ENCODE peak calls at places on chromosomes 7 and 10, in six cellular contexts. Q, M, E, U, O and G are unnamed samples.
A peak's percentile ranks its signal among the peaks of the same experiment; 100 is the strongest.

GRCh38 chr10:132149917-132150316 is 36.8 kb upstream of the DPYSL4 start:
- DNase-seq in Q (no peak), M (no peak), E (no peak), U (no peak), O (no peak), G (no peak)

GRCh38 chr10:3111626-3112220 is 44.4 kb downstream of the PFKP start:
- DNase-seq in Q (no peak), M (peak; percentile 54), E (no peak), U (no peak), O (no peak), G (no peak)

GRCh38 chr7:5692845-5693278 is 88.6 kb downstream of the RNF216 start:
- DNase-seq in Q (no peak), M (no peak), E (peak; percentile 80), U (peak; percentile 89), O (no peak), G (no peak)

GRCh38 chr7:93823621-93824020 is 66.9 kb downstream of the TFPI2 start:
- DNase-seq in Q (no peak), M (no peak), E (peak; percentile 80), U (no peak), O (no peak), G (no peak)

GRCh38 chr10:29322918-29323317 is 34.0 kb downstream of the LYZL1 start:
- DNase-seq in Q (no peak), M (peak; percentile 32), E (no peak), U (no peak), O (no peak), G (no peak)

GRCh38 chr7:50418934-50419333 is 31.2 kb downstream of the FIGNL1 start:
- DNase-seq in Q (no peak), M (no peak), E (no peak), U (no peak), O (no peak), G (no peak)

GRCh38 chr10:97633921-97634320 is 621 bp upstream of the MORN4 start:
- DNase-seq in Q (peak; percentile 25), M (no peak), E (no peak), U (peak; percentile 20), O (no peak), G (no peak)

GRCh38 chr7:122380993-122381392 is 76.4 kb upstream of the FEZF1 start:
- DNase-seq in Q (no peak), M (no peak), E (no peak), U (no peak), O (no peak), G (no peak)

GRCh38 chr10:60536529-60537114 is 146.9 kb upstream of the ANK3 start:
- DNase-seq in Q (no peak), M (no peak), E (no peak), U (peak; percentile 98), O (no peak), G (no peak)

GRCh38 chr10:91571671-91572070 is 61.2 kb downstream of the PPP1R3C start:
- DNase-seq in Q (no peak), M (no peak), E (peak; percentile 25), U (no peak), O (no peak), G (no peak)

GRCh38 chr7:22184549-22185199 is 172.3 kb downstream of the RAPGEF5 start:
- DNase-seq in Q (no peak), M (no peak), E (no peak), U (no peak), O (no peak), G (no peak)

GRCh38 chr10:88082391-88082790 is 219.0 kb downstream of the PTEN start:
- DNase-seq in Q (no peak), M (no peak), E (no peak), U (no peak), O (no peak), G (no peak)

GRCh38 chr7:157177333-157177993 is 38.7 kb downstream of the UBE3C start:
- DNase-seq in Q (no peak), M (no peak), E (no peak), U (no peak), O (no peak), G (no peak)

GRCh38 chr10:63058236-63058635 is 74.9 kb upstream of the NRBF2 start:
- DNase-seq in Q (no peak), M (no peak), E (no peak), U (no peak), O (no peak), G (no peak)

GRCh38 chr7:47266131-47266706 is 315.7 kb downstream of the TNS3 start:
- DNase-seq in Q (no peak), M (peak; percentile 50), E (peak; percentile 81), U (peak; percentile 80), O (peak; percentile 48), G (peak; percentile 76)

GRCh38 chr7:47269466-47269836 is 312.5 kb downstream of the TNS3 start:
- DNase-seq in Q (no peak), M (no peak), E (no peak), U (no peak), O (no peak), G (no peak)

GRCh38 chr7:47266799-47267198 is 315.1 kb downstream of the TNS3 start:
- DNase-seq in Q (no peak), M (no peak), E (no peak), U (peak; percentile 35), O (no peak), G (peak; percentile 56)

GRCh38 chr7:47267346-47267745 is 314.6 kb downstream of the TNS3 start:
- DNase-seq in Q (no peak), M (no peak), E (no peak), U (no peak), O (no peak), G (no peak)

DNA sequence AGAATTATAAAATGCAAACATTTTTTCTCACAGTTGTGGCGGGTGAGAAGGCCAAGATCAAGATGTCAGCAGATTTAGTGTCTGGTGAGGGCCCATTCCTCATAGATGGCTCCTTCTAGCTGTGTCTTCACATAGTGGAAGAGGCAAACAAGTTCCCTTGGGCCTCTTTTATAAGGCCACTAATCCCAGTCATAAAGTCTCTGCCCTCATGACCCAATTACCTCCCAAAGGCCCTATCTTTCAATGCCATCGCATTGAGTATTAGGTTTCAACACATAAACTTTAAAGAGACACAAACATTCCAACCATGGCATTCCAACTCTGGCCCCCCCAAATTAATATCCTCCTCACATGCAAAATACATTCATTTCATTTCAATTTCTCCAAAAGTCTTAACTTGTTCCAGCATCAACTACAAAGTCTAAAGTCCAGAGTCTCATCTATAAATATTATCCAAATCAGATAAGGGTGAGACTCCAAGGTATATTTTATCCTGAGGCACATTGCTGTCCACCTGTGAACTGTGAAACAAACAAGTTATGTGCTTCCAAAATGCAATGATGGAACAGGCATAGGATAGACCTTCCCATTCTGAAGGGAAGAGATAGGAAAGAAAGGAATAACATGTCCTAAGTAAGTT is 313.0 kb downstream of the TNS3 start:
- DNase-seq in Q (no peak), M (no peak), E (no peak), U (no peak), O (no peak), G (no peak)
- H3K4me1 ChIP-seq in Q (no peaks in the 10 kb centered on the region), M (no peaks in the 10 kb centered on the region), E (peaks cover 17% of the 10 kb centered on the region), U (peaks cover 9% of the 10 kb centered on the region), O (no peaks in the 10 kb centered on the region), G (peaks cover 10% of the 10 kb centered on the region)

DNA sequence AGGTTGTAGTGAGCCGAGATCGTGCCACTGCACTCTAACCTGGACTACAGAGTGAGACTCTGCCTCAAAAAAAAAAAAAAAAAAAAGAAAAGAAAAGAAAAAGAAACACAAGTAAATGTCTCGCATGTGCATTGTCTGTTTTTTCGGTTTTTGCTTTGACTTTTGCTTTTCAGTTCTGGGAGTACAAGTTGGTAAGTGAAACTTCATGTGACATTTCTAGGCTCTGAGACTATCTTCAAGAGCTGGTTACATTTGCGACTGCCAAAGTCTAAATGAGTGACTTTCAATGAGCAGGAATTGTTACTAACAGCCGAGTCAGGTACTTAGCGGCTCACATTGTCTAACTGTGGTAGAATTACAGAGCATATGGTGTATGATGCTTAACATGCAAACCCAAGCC is 107.0 kb upstream of the CELF2 start:
- DNase-seq in Q (no peak), M (no peak), E (peak; percentile 5), U (no peak), O (no peak), G (no peak)
- H3K4me3 ChIP-seq in Q (no peak overlapping the region), M (no peak overlapping the region), E (no peak overlapping the region), U (no peak overlapping the region), O (no peak overlapping the region), G (no peak overlapping the region)

DNA sequence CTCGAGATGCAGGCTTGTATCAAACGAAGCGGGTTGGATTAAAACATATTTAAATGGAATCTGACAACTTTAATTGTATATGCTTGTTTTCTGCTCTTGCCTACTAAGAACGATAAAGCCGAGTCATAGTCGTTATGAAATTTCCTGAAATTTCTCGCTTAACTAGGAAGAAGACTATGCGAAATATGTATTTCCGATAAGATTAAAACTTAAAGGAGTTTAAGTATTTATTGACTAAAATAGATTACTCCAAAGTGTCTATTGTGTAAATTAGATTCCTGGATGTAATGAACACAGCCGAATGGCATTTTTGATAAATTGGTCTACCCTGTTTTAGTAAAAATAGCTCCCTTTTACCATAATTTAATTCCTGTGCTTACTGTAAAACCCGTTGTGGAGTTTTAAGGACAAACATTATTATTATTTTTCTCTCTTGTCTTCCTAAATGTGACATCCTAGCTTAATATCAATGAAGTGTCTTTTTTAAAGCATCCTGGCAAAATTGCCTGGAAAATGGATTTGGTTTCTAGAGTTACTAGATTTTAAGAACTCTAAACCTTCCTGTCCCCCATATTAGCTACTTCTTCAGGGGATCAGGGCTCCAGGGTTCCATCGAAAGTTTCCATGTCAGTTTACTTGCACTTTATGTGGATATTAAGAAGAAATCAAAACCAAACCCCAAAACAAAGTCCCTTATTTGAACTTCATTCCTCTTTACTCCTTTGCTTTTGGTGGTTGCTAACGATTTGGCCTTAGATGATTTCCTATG is 688 bp downstream of the CUX1 start:
- DNase-seq in Q (no peak), M (no peak), E (peak; percentile 31), U (no peak), O (no peak), G (no peak)
- H3K4me1 ChIP-seq in Q (peaks cover 25% of the 10 kb centered on the region), M (no peaks in the 10 kb centered on the region), E (peaks cover 23% of the 10 kb centered on the region), U (peaks cover 26% of the 10 kb centered on the region), O (peaks cover 14% of the 10 kb centered on the region), G (peaks cover 59% of the 10 kb centered on the region)

DNA sequence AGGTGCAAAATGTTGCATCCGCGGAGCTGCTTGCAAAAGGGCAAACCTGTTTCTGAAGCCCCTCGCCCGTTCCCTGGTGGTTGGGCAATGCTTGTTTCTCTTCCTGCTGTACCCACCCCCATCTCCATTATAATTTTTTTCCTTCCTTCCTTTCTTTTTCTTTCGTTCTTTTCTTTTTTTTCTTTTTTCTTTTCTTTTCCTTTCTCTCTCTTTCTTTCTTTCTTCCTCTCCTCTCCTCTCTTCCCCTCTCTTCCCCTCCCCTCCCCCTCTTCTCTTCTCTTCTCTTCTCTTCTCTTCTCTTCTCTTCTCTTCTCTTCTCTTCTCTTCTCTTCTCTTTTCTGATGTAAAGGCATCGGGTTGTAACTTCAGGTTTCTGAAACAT is 278.2 kb downstream of the GATA3 start:
- DNase-seq in Q (no peak), M (no peak), E (no peak), U (no peak), O (no peak), G (no peak)
- H3K4me3 ChIP-seq in Q (peak overlapping the region; percentile 73), M (peak overlapping the region; percentile 12), E (peak overlapping the region; percentile 58), U (peak overlapping the region; percentile 58), O (no peak overlapping the region), G (no peak overlapping the region)

DNA sequence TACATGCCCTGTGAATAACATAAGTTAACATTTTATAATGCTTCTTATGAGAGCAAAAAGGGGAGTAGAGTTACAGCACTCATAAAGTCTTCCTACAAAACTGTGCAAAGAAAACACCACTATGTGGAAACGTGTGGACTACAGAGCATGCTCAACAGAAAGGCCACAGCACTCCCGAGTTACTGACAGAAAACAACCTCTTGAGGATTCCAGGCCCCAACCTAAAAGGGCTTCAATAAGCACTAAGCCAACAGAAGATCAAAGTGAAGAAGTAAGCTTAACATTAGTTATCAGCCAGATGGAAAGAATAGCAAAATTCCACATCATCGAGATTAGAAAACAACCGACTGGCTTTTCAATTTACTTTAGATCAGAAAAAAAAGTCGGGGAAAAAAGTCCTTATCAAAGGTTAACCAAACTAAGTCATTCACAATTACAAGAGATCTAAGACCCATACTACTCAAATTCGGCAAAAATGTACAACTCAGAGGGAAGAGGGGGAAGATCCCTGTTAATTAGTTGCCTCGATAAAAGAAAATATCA is 1.5 kb downstream of the KBTBD2 start:
- DNase-seq in Q (no peak), M (no peak), E (peak; percentile 72), U (peak; percentile 17), O (no peak), G (no peak)
- H3K4me1 ChIP-seq in Q (peaks cover 60% of the 10 kb centered on the region), M (peaks cover 38% of the 10 kb centered on the region), E (peaks cover 40% of the 10 kb centered on the region), U (peaks cover 13% of the 10 kb centered on the region), O (peaks cover 28% of the 10 kb centered on the region), G (peaks cover 56% of the 10 kb centered on the region)